ENCODE peak calls at places on chromosomes 16 and 17, in five cellular contexts. U is CD4-positive, alpha-beta T cell; R is NCI-H1417; H is AG08396; A is H54. F is an unnamed sample.

GRCh38 chr17:35537569-35538209 is at the start of gene SLFN12L:
- DNase-seq in U (no peak), R (no peak), H (no peak), A (no peak), F (no peak)

GRCh38 chr17:50363217-50364060 is 9.5 kb downstream of the MRPL27 start:
- DNase-seq in U (no peak), R (no peak), H (peak; percentile 71), A (no peak), F (no peak)

GRCh38 chr17:38544175-38544838 is 61.4 kb downstream of the SRCIN1 start:
- DNase-seq in U (no peak), R (no peak), H (no peak), A (no peak), F (no peak)

GRCh38 chr16:83100679-83101078 is 473.9 kb downstream of the CDH13 start:
- DNase-seq in U (no peak), R (no peak), H (no peak), A (no peak), F (no peak)

GRCh38 chr17:47957591-47958490 is at the start of gene PRR15L:
- DNase-seq in U (no peak), R (peak; percentile 94), H (no peak), A (no peak), F (peak; percentile 83)

GRCh38 chr17:30429155-30429554 is 48.1 kb upstream of the GOSR1 start:
- DNase-seq in U (no peak), R (no peak), H (peak; percentile 33), A (no peak), F (no peak)

GRCh38 chr16:20178297-20178696 is 104.6 kb upstream of the GPR139 start:
- DNase-seq in U (no peak), R (no peak), H (no peak), A (no peak), F (no peak)

GRCh38 chr17:5019475-5019956 is 15.7 kb downstream of the SLC52A1 start:
- DNase-seq in U (peak; percentile 51), R (no peak), H (peak; percentile 63), A (peak; percentile 57), F (no peak)

GRCh38 chr16:80900593-80900954 is 96.2 kb upstream of the CDYL2 start:
- DNase-seq in U (no peak), R (no peak), H (no peak), A (no peak), F (no peak)

GRCh38 chr17:42682400-42683384 is at the start of gene CNTNAP1:
- DNase-seq in U (peak; percentile 47), R (peak; percentile 49), H (peak; percentile 91), A (peak; percentile 87), F (peak; percentile 87)

GRCh38 chr16:51155901-51156810 is 5.1 kb upstream of the SALL1 start:
- DNase-seq in U (no peak), R (no peak), H (no peak), A (no peak), F (peak; percentile 26)

GRCh38 chr17:76054112-76054476 is 18.2 kb downstream of the SRP68 start:
- DNase-seq in U (no peak), R (no peak), H (peak; percentile 52), A (no peak), F (no peak)

GRCh38 chr16:50740747-50741146 is 1.1 kb upstream of the CYLD start:
- DNase-seq in U (no peak), R (no peak), H (no peak), A (no peak), F (no peak)

GRCh38 chr17:48609754-48610281 is 999 bp downstream of the HOXB7 start:
- DNase-seq in U (no peak), R (no peak), H (no peak), A (no peak), F (no peak)

GRCh38 chr17:39538875-39539274 is 68.8 kb downstream of the NEUROD2 start:
- DNase-seq in U (no peak), R (no peak), H (no peak), A (no peak), F (no peak)

GRCh38 chr16:12419151-12419550 is 384.5 kb downstream of the CPPED1 start:
- DNase-seq in U (no peak), R (no peak), H (no peak), A (no peak), F (no peak)

GRCh38 chr17:68792873-68793272 is 162.3 kb downstream of the ABCA8 start:
- DNase-seq in U (no peak), R (no peak), H (no peak), A (no peak), F (no peak)

GRCh38 chr16:29714396-29714795 is 31.4 kb downstream of the C16orf54 start:
- DNase-seq in U (no peak), R (no peak), H (no peak), A (no peak), F (no peak)

GRCh38 chr17:5135726-5136579 is 20.1 kb downstream of the USP6 start:
- DNase-seq in U (no peak), R (no peak), H (no peak), A (no peak), F (no peak)

GRCh38 chr16:85554114-85554790 is 58.9 kb upstream of the GSE1 start:
- DNase-seq in U (peak; percentile 60), R (peak; percentile 51), H (peak; percentile 86), A (peak; percentile 90), F (peak; percentile 61)

GRCh38 chr17:74442670-74443515 is 11.0 kb downstream of the GPRC5C start:
- DNase-seq in U (no peak), R (peak; percentile 74), H (no peak), A (no peak), F (peak; percentile 93)

GRCh38 chr17:74737299-74738050 is 419 bp downstream of the RAB37 start:
- DNase-seq in U (no peak), R (no peak), H (peak; percentile 61), A (no peak), F (peak; percentile 76)

GRCh38 chr17:74591503-74591902 is 580 bp downstream of the CD300LD start:
- DNase-seq in U (no peak), R (no peak), H (no peak), A (no peak), F (no peak)

GRCh38 chr16:72036098-72036497 is 18.2 kb upstream of the HP start:
- DNase-seq in U (no peak), R (no peak), H (no peak), A (no peak), F (no peak)

GRCh38 chr17:71084219-71084618 is 914.9 kb downstream of the KCNJ2 start:
- DNase-seq in U (no peak), R (peak; percentile 37), H (peak; percentile 14), A (peak; percentile 10), F (peak; percentile 53)

GRCh38 chr16:89031715-89032659 is 55.0 kb upstream of the CBFA2T3 start:
- DNase-seq in U (peak; percentile 55), R (no peak), H (no peak), A (no peak), F (no peak)

GRCh38 chr17:77385750-77386501 is 245.2 kb downstream of the SEC14L1 start:
- DNase-seq in U (no peak), R (no peak), H (no peak), A (no peak), F (no peak)

GRCh38 chr17:68074279-68074678 is 38.7 kb downstream of the KPNA2 start:
- DNase-seq in U (no peak), R (no peak), H (no peak), A (no peak), F (no peak)

GRCh38 chr16:2842340-2843000 is 12.4 kb downstream of the ZG16B start:
- DNase-seq in U (peak; percentile 69), R (no peak), H (peak; percentile 55), A (no peak), F (no peak)

GRCh38 chr17:17082878-17083277 is 40.6 kb downstream of the MPRIP start:
- DNase-seq in U (no peak), R (no peak), H (no peak), A (no peak), F (no peak)

GRCh38 chr16:30786115-30786935 is 680 bp downstream of the ZNF629 start:
- DNase-seq in U (no peak), R (no peak), H (peak; percentile 94), A (peak; percentile 91), F (peak; percentile 88)

GRCh38 chr16:85629326-85629725 is 16.2 kb downstream of the GSE1 start:
- DNase-seq in U (no peak), R (no peak), H (no peak), A (no peak), F (no peak)

GRCh38 chr17:61770043-61770442 is 93.3 kb downstream of the BRIP1 start:
- DNase-seq in U (no peak), R (no peak), H (no peak), A (no peak), F (no peak)

GRCh38 chr16:2855536-2855935 is 2.4 kb downstream of the PRSS22 start:
- DNase-seq in U (no peak), R (no peak), H (no peak), A (no peak), F (no peak)

GRCh38 chr17:63774141-63774981 is at the start of gene DDX42:
- DNase-seq in U (peak; percentile 90), R (peak; percentile 22), H (peak; percentile 56), A (peak; percentile 44), F (peak; percentile 80)

GRCh38 chr16:1150511-1150982 is 2.4 kb upstream of the CACNA1H start:
- DNase-seq in U (no peak), R (no peak), H (no peak), A (no peak), F (no peak)

GRCh38 chr16:81565633-81566032 is 121.0 kb downstream of the CMIP start:
- DNase-seq in U (no peak), R (no peak), H (no peak), A (no peak), F (no peak)

GRCh38 chr16:16021988-16022682 is 72.7 kb downstream of the ABCC1 start:
- DNase-seq in U (no peak), R (no peak), H (peak; percentile 92), A (peak; percentile 89), F (peak; percentile 91)